ENCODE peak calls at places on chromosomes 2 and 18, in nine cellular contexts. D is prostate gland, G is hepatocyte, H is HCT116, R is A549, V is aorta, Q is ascending aorta, O is heart right ventricle, U is upper lobe of right lung. M is an unnamed sample.

GRCh38 chr18:38948436-38948835 is 1382.8 kb upstream of the CELF4 start:
- DNase-seq in D (no peak), U (no peak), Q (no peak), H (no peak), R (no peak), V (no peak), G (peak; percentile 32), O (no peak), M (no peak)

GRCh38 chr2:95353055-95353575 is 49.4 kb upstream of the FAHD2A start:
- DNase-seq in R (no peak), D (no peak), O (no peak), V (no peak), H (no peak), Q (no peak), U (no peak), G (no peak), M (no peak)

GRCh38 chr2:127479219-127479825 is 47.0 kb downstream of the IWS1 start:
- DNase-seq in Q (no peak), V (no peak), O (no peak), G (peak; percentile 74), H (peak; percentile 34), U (no peak), D (no peak), R (peak; percentile 72), M (no peak)

GRCh38 chr2:220684099-220684498 is 888.0 kb downstream of the EPHA4 start:
- DNase-seq in H (no peak), V (no peak), R (no peak), D (no peak), U (no peak), Q (no peak), O (no peak), G (no peak), M (no peak)

GRCh38 chr2:223641062-223641461 is 38.9 kb upstream of the SCG2 start:
- DNase-seq in Q (no peak), H (no peak), D (peak; percentile 21), V (no peak), G (peak; percentile 62), R (no peak), U (no peak), O (no peak), M (no peak)

GRCh38 chr2:136305517-136306192 is 187.7 kb upstream of the CXCR4 start:
- DNase-seq in G (no peak), H (no peak), U (no peak), O (no peak), R (peak; percentile 10), D (no peak), V (no peak), Q (no peak), M (no peak)

GRCh38 chr2:219079417-219079816 is 18.7 kb upstream of the IHH start:
- DNase-seq in O (no peak), U (no peak), Q (no peak), R (no peak), V (no peak), G (peak; percentile 57), D (no peak), H (no peak), M (no peak)

GRCh38 chr2:127122351-127123027 is 15.5 kb upstream of the BIN1 start:
- DNase-seq in G (no peak), O (no peak), Q (no peak), V (no peak), R (no peak), U (no peak), H (no peak), D (no peak), M (no peak)

GRCh38 chr2:101625387-101625786 is 72.1 kb upstream of the MAP4K4 start:
- DNase-seq in G (peak; percentile 12), R (no peak), D (no peak), H (no peak), U (no peak), V (no peak), Q (no peak), O (no peak), M (no peak)

GRCh38 chr2:29108225-29108624 is 7.0 kb upstream of the CLIP4 start:
- DNase-seq in G (peak; percentile 59), D (no peak), Q (no peak), R (peak; percentile 90), V (no peak), H (peak; percentile 87), O (no peak), U (no peak), M (peak; percentile 44)

GRCh38 chr2:224754129-224754528 is 38.0 kb upstream of the CCDC195 start:
- DNase-seq in G (no peak), O (no peak), H (no peak), Q (no peak), D (no peak), V (no peak), U (no peak), R (no peak), M (no peak)

GRCh38 chr2:230496891-230497290 is 80.9 kb downstream of the SP100 start:
- DNase-seq in U (no peak), O (no peak), Q (no peak), D (no peak), R (no peak), H (no peak), V (no peak), G (no peak), M (no peak)

GRCh38 chr2:169141713-169142352 is 72.5 kb downstream of the DHRS9 start:
- DNase-seq in U (no peak), H (peak; percentile 49), R (peak; percentile 64), V (no peak), O (no peak), Q (no peak), G (peak; percentile 75), D (peak; percentile 35), M (peak; percentile 25)

GRCh38 chr2:43480874-43481273 is 115.0 kb downstream of the THADA start:
- DNase-seq in V (no peak), D (no peak), H (no peak), G (no peak), Q (no peak), R (no peak), O (no peak), U (no peak), M (no peak)

GRCh38 chr2:69579561-69579960 is 64.0 kb downstream of the AAK1 start:
- DNase-seq in Q (no peak), U (no peak), G (no peak), H (no peak), D (no peak), O (no peak), V (no peak), R (no peak), M (no peak)

GRCh38 chr2:60808330-60808801 is 52.3 kb downstream of the PAPOLG start:
- DNase-seq in Q (no peak), D (no peak), V (no peak), U (no peak), O (no peak), G (no peak), H (no peak), R (peak; percentile 28), M (no peak)

GRCh38 chr2:159737292-159737916 is 25.1 kb downstream of the MARCHF7 start:
- DNase-seq in G (no peak), U (no peak), R (no peak), D (no peak), H (no peak), Q (no peak), V (no peak), O (no peak), M (no peak)

GRCh38 chr2:132761437-132761836 is 91.4 kb upstream of the LYPD1 start:
- DNase-seq in Q (no peak), U (no peak), G (no peak), O (no peak), R (no peak), D (no peak), H (no peak), V (no peak), M (no peak)

GRCh38 chr2:219870023-219870422 is 242.6 kb downstream of the SLC4A3 start:
- DNase-seq in O (no peak), G (no peak), D (no peak), U (no peak), R (no peak), H (no peak), V (no peak), Q (no peak), M (no peak)

GRCh38 chr2:18430996-18431748 is 129.3 kb downstream of the RDH14 start:
- DNase-seq in V (no peak), U (no peak), G (no peak), R (no peak), O (no peak), D (no peak), H (no peak), Q (no peak), M (no peak)

GRCh38 chr18:74290831-74291770 is 662 bp downstream of the CYB5A start:
- DNase-seq in U (peak; percentile 88), O (no peak), R (no peak), H (peak; percentile 39), G (peak; percentile 86), Q (no peak), V (no peak), D (peak; percentile 67), M (no peak)

GRCh38 chr18:2089416-2089815 is 481.9 kb downstream of the METTL4 start:
- DNase-seq in U (no peak), Q (no peak), G (no peak), H (no peak), R (no peak), V (no peak), O (no peak), D (no peak), M (no peak)

GRCh38 chr2:6412533-6413085 is 453.1 kb downstream of the CMPK2 start:
- DNase-seq in G (no peak), O (no peak), R (no peak), D (no peak), Q (no peak), H (no peak), U (no peak), V (no peak), M (no peak)

GRCh38 chr2:187372213-187372612 is 75.8 kb downstream of the CALCRL start:
- DNase-seq in V (no peak), R (no peak), U (no peak), D (no peak), G (no peak), Q (no peak), H (no peak), O (no peak), M (no peak)
- H3K27ac ChIP-seq in V (no peak overlapping the region), R (no peak overlapping the region), U (no peak overlapping the region), D (no peak overlapping the region), G (no peak overlapping the region), Q (no peak overlapping the region), H (no peak overlapping the region), O (peak overlapping the region; percentile 50), M (no peak overlapping the region)

GRCh38 chr2:97661927-97662326 is 1.9 kb downstream of the ACTR1B start:
- DNase-seq in V (no peak), U (no peak), G (no peak), R (no peak), Q (no peak), H (no peak), D (no peak), O (no peak), M (no peak)
- H3K27ac ChIP-seq in V (no peak overlapping the region), U (no peak overlapping the region), G (peak overlapping the region; percentile 98), R (no peak overlapping the region), Q (peak overlapping the region; percentile 95), H (no peak overlapping the region), D (no peak overlapping the region), O (peak overlapping the region; percentile 95), M (peak overlapping the region; percentile 17)

GRCh38 chr18:23809411-23809810 is 120.2 kb downstream of the LAMA3 start:
- DNase-seq in O (no peak), Q (no peak), G (no peak), H (no peak), V (no peak), R (no peak), U (no peak), D (no peak), M (no peak)
- H3K27ac ChIP-seq in O (no peak overlapping the region), Q (no peak overlapping the region), G (no peak overlapping the region), H (no peak overlapping the region), V (no peak overlapping the region), R (no peak overlapping the region), U (no peak overlapping the region), D (no peak overlapping the region), M (no peak overlapping the region)

GRCh38 chr2:227511955-227512354 is 40.0 kb downstream of the AGFG1 start:
- DNase-seq in R (no peak), U (no peak), H (no peak), G (no peak), Q (no peak), O (no peak), V (no peak), D (no peak), M (no peak)
- H3K27ac ChIP-seq in R (no peak overlapping the region), U (no peak overlapping the region), H (no peak overlapping the region), G (peak overlapping the region; percentile 21), Q (no peak overlapping the region), O (peak overlapping the region; percentile 20), V (no peak overlapping the region), D (no peak overlapping the region), M (no peak overlapping the region)

M was measured in substantia nigra.